ENCODE peak calls at places on chromosomes 4 and X, in nine cellular contexts. One of them, this sample, is unnamed.
A peak's percentile ranks its signal among the peaks of the same experiment; 100 is the strongest.

GRCh38 chr4:162075691-162076090 is 88.1 kb downstream of the FSTL5 start:
- DNase-seq in Caco-2: no peak
- DNase-seq in cardiac fibroblast: no peak
- DNase-seq in suprapubic skin: no peak
- DNase-seq in stomach: no peak
- DNase-seq in astrocyte of the spinal cord: no peak
- DNase-seq in LNCaP clone FGC: no peak
- DNase-seq in astrocyte: peak; percentile 29
- DNase-seq in body of pancreas: no peak
- DNase-seq in this sample: no peak

GRCh38 chr4:93467484-93468155 is 360.9 kb upstream of the ATOH1 start:
- DNase-seq in Caco-2: no peak
- DNase-seq in cardiac fibroblast: no peak
- DNase-seq in suprapubic skin: no peak
- DNase-seq in stomach: no peak
- DNase-seq in astrocyte of the spinal cord: no peak
- DNase-seq in LNCaP clone FGC: no peak
- DNase-seq in astrocyte: no peak
- DNase-seq in body of pancreas: no peak
- DNase-seq in this sample: no peak

GRCh38 chr4:19300213-19300612 is 951.5 kb upstream of the SLIT2 start:
- DNase-seq in Caco-2: no peak
- DNase-seq in cardiac fibroblast: no peak
- DNase-seq in suprapubic skin: no peak
- DNase-seq in stomach: no peak
- DNase-seq in astrocyte of the spinal cord: peak; percentile 52
- DNase-seq in LNCaP clone FGC: no peak
- DNase-seq in astrocyte: peak; percentile 61
- DNase-seq in body of pancreas: no peak
- DNase-seq in this sample: no peak

GRCh38 chrX:70979136-70979762 is 48.4 kb upstream of the SLC7A3 start:
- DNase-seq in Caco-2: peak; percentile 25
- DNase-seq in cardiac fibroblast: peak; percentile 55
- DNase-seq in suprapubic skin: no peak
- DNase-seq in stomach: no peak
- DNase-seq in astrocyte of the spinal cord: peak; percentile 40
- DNase-seq in LNCaP clone FGC: no peak
- DNase-seq in astrocyte: peak; percentile 43
- DNase-seq in body of pancreas: no peak
- DNase-seq in this sample: no peak

GRCh38 chr4:27040351-27040750 is 179.7 kb downstream of the STIM2 start:
- DNase-seq in Caco-2: no peak
- DNase-seq in cardiac fibroblast: no peak
- DNase-seq in suprapubic skin: no peak
- DNase-seq in stomach: no peak
- DNase-seq in astrocyte of the spinal cord: no peak
- DNase-seq in LNCaP clone FGC: no peak
- DNase-seq in astrocyte: no peak
- DNase-seq in body of pancreas: no peak
- DNase-seq in this sample: no peak

GRCh38 chr4:159048166-159048886 is 54.6 kb upstream of the RAPGEF2 start:
- DNase-seq in Caco-2: peak; percentile 51
- DNase-seq in cardiac fibroblast: peak; percentile 86
- DNase-seq in suprapubic skin: peak; percentile 79
- DNase-seq in stomach: peak; percentile 77
- DNase-seq in astrocyte of the spinal cord: peak; percentile 72
- DNase-seq in LNCaP clone FGC: no peak
- DNase-seq in astrocyte: peak; percentile 94
- DNase-seq in body of pancreas: peak; percentile 76
- DNase-seq in this sample: peak; percentile 80

GRCh38 chr4:189129044-189129443 is 811.6 kb upstream of the FRG1 start:
- DNase-seq in Caco-2: no peak
- DNase-seq in cardiac fibroblast: no peak
- DNase-seq in suprapubic skin: no peak
- DNase-seq in stomach: no peak
- DNase-seq in astrocyte of the spinal cord: no peak
- DNase-seq in LNCaP clone FGC: no peak
- DNase-seq in astrocyte: no peak
- DNase-seq in body of pancreas: no peak
- DNase-seq in this sample: no peak

GRCh38 chrX:97766496-97767095 is 882.9 kb downstream of the RPA4 start:
- DNase-seq in Caco-2: no peak
- DNase-seq in cardiac fibroblast: no peak
- DNase-seq in suprapubic skin: no peak
- DNase-seq in stomach: no peak
- DNase-seq in astrocyte of the spinal cord: no peak
- DNase-seq in LNCaP clone FGC: no peak
- DNase-seq in astrocyte: peak; percentile 8
- DNase-seq in body of pancreas: no peak
- DNase-seq in this sample: no peak

GRCh38 chr4:120673696-120674095 is 248.8 kb downstream of the PRDM5 start:
- DNase-seq in Caco-2: no peak
- DNase-seq in cardiac fibroblast: no peak
- DNase-seq in suprapubic skin: no peak
- DNase-seq in stomach: no peak
- DNase-seq in astrocyte of the spinal cord: no peak
- DNase-seq in LNCaP clone FGC: no peak
- DNase-seq in astrocyte: no peak
- DNase-seq in body of pancreas: no peak
- DNase-seq in this sample: no peak

GRCh38 chr4:87978656-87979055 is 3.1 kb downstream of the SPP1 start:
- DNase-seq in Caco-2: no peak
- DNase-seq in cardiac fibroblast: no peak
- DNase-seq in suprapubic skin: no peak
- DNase-seq in stomach: no peak
- DNase-seq in astrocyte of the spinal cord: peak; percentile 22
- DNase-seq in LNCaP clone FGC: no peak
- DNase-seq in astrocyte: peak; percentile 53
- DNase-seq in body of pancreas: no peak
- DNase-seq in this sample: no peak

GRCh38 chr4:83371936-83372335 is 37.3 kb upstream of the HPSE start:
- DNase-seq in Caco-2: no peak
- DNase-seq in cardiac fibroblast: no peak
- DNase-seq in suprapubic skin: no peak
- DNase-seq in stomach: no peak
- DNase-seq in astrocyte of the spinal cord: no peak
- DNase-seq in LNCaP clone FGC: no peak
- DNase-seq in astrocyte: no peak
- DNase-seq in body of pancreas: no peak
- DNase-seq in this sample: no peak

GRCh38 chrX:83008415-83008814 is 499.7 kb upstream of the POU3F4 start:
- DNase-seq in Caco-2: peak; percentile 1
- DNase-seq in cardiac fibroblast: no peak
- DNase-seq in suprapubic skin: no peak
- DNase-seq in stomach: no peak
- DNase-seq in astrocyte of the spinal cord: no peak
- DNase-seq in LNCaP clone FGC: no peak
- DNase-seq in astrocyte: no peak
- DNase-seq in body of pancreas: no peak
- DNase-seq in this sample: no peak

GRCh38 chr4:55554453-55555030 is 7.8 kb upstream of the CLOCK start:
- DNase-seq in Caco-2: no peak
- DNase-seq in cardiac fibroblast: peak; percentile 78
- DNase-seq in suprapubic skin: no peak
- DNase-seq in stomach: no peak
- DNase-seq in astrocyte of the spinal cord: peak; percentile 62
- DNase-seq in LNCaP clone FGC: no peak
- DNase-seq in astrocyte: no peak
- DNase-seq in body of pancreas: no peak
- DNase-seq in this sample: no peak
- TF ChIP-seq CTCF in Caco-2: no peak
- TF ChIP-seq CTCF in cardiac fibroblast: peak; percentile 46
- TF ChIP-seq CTCF in suprapubic skin: peak; percentile 21
- TF ChIP-seq CTCF in stomach: no peak
- TF ChIP-seq CTCF in astrocyte of the spinal cord: peak; percentile 50
- TF ChIP-seq CTCF in LNCaP clone FGC: peak; percentile 54
- TF ChIP-seq CTCF in astrocyte: peak; percentile 39
- TF ChIP-seq CTCF in body of pancreas: peak; percentile 60
- TF ChIP-seq CTCF in this sample: peak; percentile 47

GRCh38 chr4:6813725-6814124 is 31.2 kb downstream of the KIAA0232 start:
- DNase-seq in Caco-2: no peak
- DNase-seq in cardiac fibroblast: no peak
- DNase-seq in suprapubic skin: no peak
- DNase-seq in stomach: no peak
- DNase-seq in astrocyte of the spinal cord: no peak
- DNase-seq in LNCaP clone FGC: no peak
- DNase-seq in astrocyte: no peak
- DNase-seq in body of pancreas: no peak
- DNase-seq in this sample: no peak

GRCh38 chr4:6819295-6819694 is 36.8 kb downstream of the KIAA0232 start:
- DNase-seq in Caco-2: no peak
- DNase-seq in cardiac fibroblast: no peak
- DNase-seq in suprapubic skin: no peak
- DNase-seq in stomach: no peak
- DNase-seq in astrocyte of the spinal cord: no peak
- DNase-seq in LNCaP clone FGC: no peak
- DNase-seq in astrocyte: no peak
- DNase-seq in body of pancreas: no peak
- DNase-seq in this sample: no peak

GRCh38 chr4:6811165-6811564 is 28.6 kb downstream of the KIAA0232 start:
- DNase-seq in Caco-2: no peak
- DNase-seq in cardiac fibroblast: no peak
- DNase-seq in suprapubic skin: no peak
- DNase-seq in stomach: no peak
- DNase-seq in astrocyte of the spinal cord: no peak
- DNase-seq in LNCaP clone FGC: no peak
- DNase-seq in astrocyte: no peak
- DNase-seq in body of pancreas: no peak
- DNase-seq in this sample: no peak

GRCh38 chr4:6820695-6821094 is 38.2 kb downstream of the KIAA0232 start:
- DNase-seq in Caco-2: no peak
- DNase-seq in cardiac fibroblast: no peak
- DNase-seq in suprapubic skin: no peak
- DNase-seq in stomach: no peak
- DNase-seq in astrocyte of the spinal cord: no peak
- DNase-seq in LNCaP clone FGC: no peak
- DNase-seq in astrocyte: no peak
- DNase-seq in body of pancreas: no peak
- DNase-seq in this sample: no peak

DNA sequence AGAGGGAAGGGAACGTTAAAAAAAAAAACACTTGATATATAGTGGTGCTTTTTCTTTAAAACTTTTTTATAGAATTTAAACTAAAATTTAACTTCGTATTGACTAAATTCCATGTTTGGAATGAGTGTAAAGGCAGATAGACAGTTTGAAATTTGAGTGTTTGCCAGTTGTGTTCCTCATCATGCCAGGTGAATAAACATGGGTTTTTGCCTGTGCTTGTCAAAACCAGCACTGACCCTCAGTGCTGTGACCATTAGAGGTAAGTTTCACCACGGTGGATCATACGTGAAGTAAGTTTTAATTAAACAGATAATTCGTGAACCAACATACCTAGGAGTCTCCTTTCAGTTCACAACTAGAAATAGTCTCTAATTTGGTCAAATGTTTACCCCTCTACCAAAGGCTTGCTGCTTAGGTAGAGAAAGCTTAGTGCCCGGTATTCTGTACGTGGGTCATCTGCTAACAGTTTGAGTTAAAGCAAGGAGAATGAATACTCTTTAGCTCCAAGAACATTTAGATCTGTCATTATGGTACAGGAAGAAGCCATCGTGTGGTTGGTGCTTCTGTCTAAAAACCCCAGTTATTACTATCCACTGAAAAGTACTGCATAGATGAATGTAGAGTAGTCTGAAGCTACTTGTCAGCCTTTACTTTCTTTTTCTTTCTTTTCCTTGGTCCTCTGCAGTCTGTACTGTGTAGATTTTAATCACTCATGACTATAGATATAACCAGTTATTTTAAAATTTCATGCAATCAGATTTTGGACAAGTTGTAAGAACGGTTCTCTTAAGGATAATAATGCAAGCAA is 32.7 kb downstream of the KIAA0232 start:
- DNase-seq in Caco-2: no peak
- DNase-seq in cardiac fibroblast: no peak
- DNase-seq in suprapubic skin: no peak
- DNase-seq in stomach: no peak
- DNase-seq in astrocyte of the spinal cord: no peak
- DNase-seq in LNCaP clone FGC: no peak
- DNase-seq in astrocyte: no peak
- DNase-seq in body of pancreas: no peak
- DNase-seq in this sample: no peak
- H3K4me3 ChIP-seq in Caco-2: no peak overlapping the region
- H3K4me3 ChIP-seq in cardiac fibroblast: no peak overlapping the region
- H3K4me3 ChIP-seq in suprapubic skin: no peak overlapping the region
- H3K4me3 ChIP-seq in stomach: no peak overlapping the region
- H3K4me3 ChIP-seq in astrocyte of the spinal cord: no peak overlapping the region
- H3K4me3 ChIP-seq in LNCaP clone FGC: peak overlapping the region; percentile 12
- H3K4me3 ChIP-seq in astrocyte: no peak overlapping the region
- H3K4me3 ChIP-seq in body of pancreas: no peak overlapping the region
- H3K4me3 ChIP-seq in this sample: no peak overlapping the region

GRCh38 chr4:90293320-90293719 is 166.1 kb downstream of the CCSER1 start:
- DNase-seq in Caco-2: no peak
- DNase-seq in cardiac fibroblast: peak; percentile 38
- DNase-seq in suprapubic skin: no peak
- DNase-seq in stomach: no peak
- DNase-seq in astrocyte of the spinal cord: peak; percentile 20
- DNase-seq in LNCaP clone FGC: no peak
- DNase-seq in astrocyte: no peak
- DNase-seq in body of pancreas: no peak
- DNase-seq in this sample: no peak
- TF ChIP-seq CTCF in Caco-2: peak; percentile 33
- TF ChIP-seq CTCF in cardiac fibroblast: peak; percentile 38
- TF ChIP-seq CTCF in suprapubic skin: no peak
- TF ChIP-seq CTCF in stomach: no peak
- TF ChIP-seq CTCF in astrocyte of the spinal cord: peak; percentile 45
- TF ChIP-seq CTCF in LNCaP clone FGC: peak; percentile 37
- TF ChIP-seq CTCF in astrocyte: peak; percentile 28
- TF ChIP-seq CTCF in body of pancreas: peak; percentile 46
- TF ChIP-seq CTCF in this sample: no peak

GRCh38 chrX:134545524-134545923 is 85.6 kb downstream of the HPRT1 start:
- DNase-seq in Caco-2: no peak
- DNase-seq in cardiac fibroblast: no peak
- DNase-seq in suprapubic skin: no peak
- DNase-seq in stomach: no peak
- DNase-seq in astrocyte of the spinal cord: no peak
- DNase-seq in LNCaP clone FGC: no peak
- DNase-seq in astrocyte: no peak
- DNase-seq in body of pancreas: no peak
- DNase-seq in this sample: peak; percentile 50

GRCh38 chrX:134547047-134547679 is 87.2 kb downstream of the HPRT1 start:
- DNase-seq in Caco-2: no peak
- DNase-seq in cardiac fibroblast: peak; percentile 53
- DNase-seq in suprapubic skin: no peak
- DNase-seq in stomach: no peak
- DNase-seq in astrocyte of the spinal cord: peak; percentile 24
- DNase-seq in LNCaP clone FGC: no peak
- DNase-seq in astrocyte: no peak
- DNase-seq in body of pancreas: no peak
- DNase-seq in this sample: no peak

GRCh38 chrX:134548844-134549205 is 88.9 kb downstream of the HPRT1 start:
- DNase-seq in Caco-2: no peak
- DNase-seq in cardiac fibroblast: no peak
- DNase-seq in suprapubic skin: no peak
- DNase-seq in stomach: no peak
- DNase-seq in astrocyte of the spinal cord: no peak
- DNase-seq in LNCaP clone FGC: no peak
- DNase-seq in astrocyte: no peak
- DNase-seq in body of pancreas: no peak
- DNase-seq in this sample: no peak

GRCh38 chrX:134546187-134546586 is 86.2 kb downstream of the HPRT1 start:
- DNase-seq in Caco-2: no peak
- DNase-seq in cardiac fibroblast: no peak
- DNase-seq in suprapubic skin: no peak
- DNase-seq in stomach: no peak
- DNase-seq in astrocyte of the spinal cord: no peak
- DNase-seq in LNCaP clone FGC: no peak
- DNase-seq in astrocyte: no peak
- DNase-seq in body of pancreas: no peak
- DNase-seq in this sample: no peak

GRCh38 chrX:134548257-134548732 is 88.3 kb downstream of the HPRT1 start:
- DNase-seq in Caco-2: no peak
- DNase-seq in cardiac fibroblast: no peak
- DNase-seq in suprapubic skin: no peak
- DNase-seq in stomach: no peak
- DNase-seq in astrocyte of the spinal cord: no peak
- DNase-seq in LNCaP clone FGC: no peak
- DNase-seq in astrocyte: no peak
- DNase-seq in body of pancreas: no peak
- DNase-seq in this sample: no peak
- H3K4me3 ChIP-seq in Caco-2: peak overlapping the region; percentile 77
- H3K4me3 ChIP-seq in cardiac fibroblast: peak overlapping the region; percentile 72
- H3K4me3 ChIP-seq in suprapubic skin: peak overlapping the region; percentile 52
- H3K4me3 ChIP-seq in stomach: peak overlapping the region; percentile 58
- H3K4me3 ChIP-seq in astrocyte of the spinal cord: peak overlapping the region; percentile 70
- H3K4me3 ChIP-seq in LNCaP clone FGC: peak overlapping the region; percentile 62
- H3K4me3 ChIP-seq in astrocyte: peak overlapping the region; percentile 79
- H3K4me3 ChIP-seq in body of pancreas: no peak overlapping the region
- H3K4me3 ChIP-seq in this sample: peak overlapping the region; percentile 67